ENCODE peak calls at places on chromosomes 1 and 21, in four cellular contexts. R is stomach, N is sigmoid colon, I is uterus. B is an unnamed sample.

GRCh38 chr1:226884966-226885820 is 14.8 kb downstream of the PSEN2 start:
- DNase-seq in R (no peak), N (no peak), I (no peak), B (no peak)

GRCh38 chr1:113749402-113749801 is 9.9 kb downstream of the PHTF1 start:
- DNase-seq in R (no peak), N (no peak), I (no peak), B (no peak)

GRCh38 chr1:101109791-101110190 is 84.2 kb upstream of the DPH5 start:
- DNase-seq in R (no peak), N (no peak), I (no peak), B (no peak)

GRCh38 chr1:162846256-162847212 is 14.4 kb downstream of the CCDC190 start:
- DNase-seq in R (no peak), N (no peak), I (no peak), B (no peak)

GRCh38 chr1:211371406-211372105 is 44.9 kb downstream of the TRAF5 start:
- DNase-seq in R (no peak), N (no peak), I (no peak), B (no peak)

GRCh38 chr1:215744419-215744818 is 177.3 kb downstream of the KCTD3 start:
- DNase-seq in R (no peak), N (no peak), I (no peak), B (no peak)

GRCh38 chr1:244651956-244652698 is 799 bp upstream of the DESI2 start:
- DNase-seq in R (no peak), N (no peak), I (no peak), B (no peak)

GRCh38 chr1:181151378-181152326 is 63.2 kb downstream of the IER5 start:
- DNase-seq in R (no peak), N (peak; percentile 47), I (peak; percentile 38), B (peak; percentile 84)

DNA sequence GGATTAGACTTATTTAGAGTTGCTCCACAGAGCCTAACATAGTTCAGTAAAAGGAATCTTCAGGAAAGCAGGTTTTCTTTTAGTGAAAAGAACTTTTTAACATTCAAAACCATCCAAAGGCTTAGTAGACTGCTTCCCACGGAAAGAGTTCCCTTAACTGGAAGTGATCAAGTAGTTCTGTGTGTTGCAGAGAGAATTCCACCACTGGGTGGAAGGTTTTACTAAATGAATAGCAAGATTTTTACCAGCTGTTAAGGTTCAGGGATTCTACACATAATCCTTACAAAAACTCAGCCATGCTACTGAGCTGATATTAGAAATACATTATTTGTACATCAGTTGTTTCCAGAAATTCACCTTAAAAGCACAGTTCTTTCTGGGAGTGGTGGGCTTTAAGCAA is 119.7 kb downstream of the GDAP2 start:
- DNase-seq in R (no peak), N (no peak), I (no peak), B (no peak)
- H3K4me3 ChIP-seq in R (no peak overlapping the region), N (no peak overlapping the region), I (no peak overlapping the region), B (no peak overlapping the region)

GRCh38 chr1:109394591-109395281 is 3.0 kb downstream of the SORT1 start:
- DNase-seq in R (no peak), N (no peak), I (no peak), B (no peak)
- H3K4me1 ChIP-seq in R (peaks cover 87% of the 10 kb centered on the region), N (peaks cover 73% of the 10 kb centered on the region), I (peaks cover 18% of the 10 kb centered on the region), B (peaks cover 9% of the 10 kb centered on the region)

DNA sequence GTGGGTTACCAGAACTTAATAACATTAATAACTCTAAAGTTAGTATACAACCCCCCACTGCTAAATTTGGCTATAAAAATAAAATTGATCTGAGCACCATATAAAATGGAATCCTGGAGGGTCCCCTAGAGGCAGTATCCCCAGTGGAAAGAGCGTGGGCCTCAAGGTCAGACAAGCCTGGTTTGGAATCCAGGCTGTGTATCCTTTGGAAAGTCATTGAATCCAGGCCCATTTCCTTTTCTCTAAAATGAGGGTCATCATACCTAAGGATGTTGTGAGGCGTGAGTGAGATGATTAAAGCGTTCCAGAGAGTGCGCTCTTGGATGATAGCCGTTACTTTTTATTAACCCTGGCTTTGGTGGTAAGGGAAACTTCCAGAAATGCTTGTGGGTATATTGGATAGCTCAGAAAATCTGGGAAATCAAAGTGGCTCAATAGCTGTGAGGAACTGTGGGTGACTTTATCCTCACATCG is 671 bp upstream of the ZNF436 start:
- DNase-seq in R (no peak), N (no peak), I (no peak), B (no peak)
- H3K4me3 ChIP-seq in R (peak overlapping the region; percentile 69), N (peak overlapping the region; percentile 91), I (peak overlapping the region; percentile 85), B (no peak overlapping the region)

DNA sequence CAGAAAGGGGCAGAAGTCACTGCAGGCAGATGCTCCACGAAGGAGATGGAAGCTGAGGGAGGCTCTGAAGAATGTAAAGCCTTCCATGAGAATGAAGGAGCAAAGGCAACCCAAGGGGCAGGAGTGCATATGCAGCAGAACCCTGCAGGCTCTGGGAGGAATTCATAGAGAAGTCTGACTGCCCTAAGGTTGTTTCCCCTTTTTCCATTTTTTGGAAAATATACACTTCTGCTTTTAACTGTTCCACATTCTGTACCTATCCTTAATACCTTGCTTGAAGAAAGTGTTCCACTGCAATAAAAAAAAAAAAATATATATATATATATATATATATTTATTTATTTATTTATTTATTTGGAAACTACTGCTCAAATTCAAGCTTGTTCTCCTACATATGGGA is 69.6 kb downstream of the CD34 start:
- DNase-seq in R (no peak), N (no peak), I (no peak), B (no peak)
- H3K4me1 ChIP-seq in R (peaks cover 89% of the 10 kb centered on the region), N (peaks cover 66% of the 10 kb centered on the region), I (peaks cover 10% of the 10 kb centered on the region), B (peaks cover 4% of the 10 kb centered on the region)

DNA sequence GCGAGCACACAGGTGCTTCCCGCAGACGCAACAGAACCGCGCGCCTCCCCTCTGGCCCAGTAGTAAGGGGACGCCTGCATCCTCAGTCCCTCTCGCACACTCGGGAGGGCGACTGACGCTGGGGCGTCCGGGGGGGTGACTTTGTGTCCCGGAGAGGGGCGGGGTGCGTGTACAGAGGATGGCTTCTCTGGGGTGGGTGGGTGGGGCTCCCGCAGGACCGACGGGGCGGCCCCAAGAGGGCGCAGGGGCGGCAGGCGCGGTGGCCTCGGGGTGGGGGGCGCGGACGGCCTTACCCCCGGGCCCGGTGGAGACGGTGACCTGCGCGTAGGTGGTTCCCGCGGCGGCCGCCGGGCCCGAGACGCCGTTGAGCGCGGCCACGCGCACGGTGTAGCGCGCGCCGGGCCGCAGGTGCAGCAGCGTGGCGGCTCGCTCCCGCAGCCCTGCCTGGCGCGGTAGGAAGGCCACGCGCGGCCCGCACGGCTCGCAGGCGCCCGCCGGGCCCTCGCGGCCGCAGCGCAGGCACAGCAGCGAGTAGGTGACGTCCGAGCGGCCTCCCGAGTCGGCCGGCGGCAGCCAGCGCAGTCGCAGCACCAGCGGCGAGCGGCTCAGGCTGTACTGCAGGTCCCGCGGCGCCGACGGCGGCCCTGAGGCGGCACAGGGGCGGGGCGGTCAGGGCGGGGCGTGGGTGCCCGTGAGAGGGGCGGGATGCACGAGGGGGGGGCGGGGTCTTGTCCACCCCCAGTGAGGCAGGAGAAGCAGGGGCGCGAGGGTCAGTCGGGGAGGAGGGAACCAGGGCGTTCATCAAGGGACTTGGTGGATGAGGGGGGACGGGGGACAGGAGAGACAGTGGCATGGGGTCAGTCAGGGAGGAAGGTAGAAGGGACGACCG is 12.1 kb downstream of the EPHA10 start:
- DNase-seq in R (peak; percentile 40), N (no peak), I (no peak), B (peak; percentile 37)
- H3K4me3 ChIP-seq in R (peak overlapping the region; percentile 38), N (peak overlapping the region; percentile 36), I (no peak overlapping the region), B (peak overlapping the region; percentile 70)

GRCh38 chr1:193187114-193187513 is 701 bp upstream of the B3GALT2 start:
- DNase-seq in R (no peak), N (no peak), I (no peak), B (no peak)

GRCh38 chr1:193184776-193185175 is 1.6 kb downstream of the B3GALT2 start:
- DNase-seq in R (no peak), N (no peak), I (no peak), B (no peak)

GRCh38 chr1:193183019-193183643 is 3.3 kb downstream of the B3GALT2 start:
- DNase-seq in R (no peak), N (no peak), I (no peak), B (peak; percentile 77)

GRCh38 chr1:193185206-193185605 is 1.2 kb downstream of the B3GALT2 start:
- DNase-seq in R (no peak), N (no peak), I (no peak), B (no peak)

GRCh38 chr1:193185861-193186714 is at the start of gene B3GALT2:
- DNase-seq in R (no peak), N (peak; percentile 63), I (no peak), B (peak; percentile 63)
- H3K4me1 ChIP-seq in R (peaks cover 86% of the 10 kb centered on the region), N (peaks cover 48% of the 10 kb centered on the region), I (peaks cover 17% of the 10 kb centered on the region), B (peaks cover 4% of the 10 kb centered on the region)

GRCh38 chr1:203346060-203346754 is 4.7 kb downstream of the FMOD start:
- DNase-seq in R (no peak), N (no peak), I (peak; percentile 46), B (no peak)

GRCh38 chr1:203340112-203340804 is 10.7 kb downstream of the FMOD start:
- DNase-seq in R (peak; percentile 81), N (peak; percentile 89), I (peak; percentile 73), B (peak; percentile 88)

GRCh38 chr1:203342192-203342940 is 8.6 kb downstream of the FMOD start:
- DNase-seq in R (peak; percentile 71), N (peak; percentile 77), I (peak; percentile 47), B (peak; percentile 87)

GRCh38 chr1:203346755-203347102 is 4.2 kb downstream of the FMOD start:
- DNase-seq in R (no peak), N (no peak), I (no peak), B (no peak)

DNA sequence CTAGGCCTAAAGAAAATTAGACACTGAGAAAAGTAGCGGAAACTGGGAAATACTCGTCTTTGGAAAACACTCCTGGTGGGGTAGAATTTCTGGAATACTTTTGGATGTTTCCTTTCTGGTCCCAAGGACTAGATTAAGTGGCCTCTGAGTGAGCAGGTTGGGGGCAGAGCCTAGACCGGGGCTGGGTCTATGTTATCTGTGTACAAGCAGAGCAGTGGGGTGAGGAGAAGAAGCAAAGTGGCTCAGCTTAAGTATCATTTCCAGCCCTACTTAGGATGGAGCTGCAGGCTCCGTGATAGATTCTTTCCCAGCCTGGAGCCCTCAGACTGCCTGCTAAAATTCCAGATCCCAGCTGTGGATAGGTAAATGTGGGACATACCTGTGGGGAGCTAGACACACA is 7.0 kb downstream of the FMOD start:
- DNase-seq in R (no peak), N (no peak), I (no peak), B (no peak)
- H3K4me3 ChIP-seq in R (no peak overlapping the region), N (no peak overlapping the region), I (no peak overlapping the region), B (no peak overlapping the region)

DNA sequence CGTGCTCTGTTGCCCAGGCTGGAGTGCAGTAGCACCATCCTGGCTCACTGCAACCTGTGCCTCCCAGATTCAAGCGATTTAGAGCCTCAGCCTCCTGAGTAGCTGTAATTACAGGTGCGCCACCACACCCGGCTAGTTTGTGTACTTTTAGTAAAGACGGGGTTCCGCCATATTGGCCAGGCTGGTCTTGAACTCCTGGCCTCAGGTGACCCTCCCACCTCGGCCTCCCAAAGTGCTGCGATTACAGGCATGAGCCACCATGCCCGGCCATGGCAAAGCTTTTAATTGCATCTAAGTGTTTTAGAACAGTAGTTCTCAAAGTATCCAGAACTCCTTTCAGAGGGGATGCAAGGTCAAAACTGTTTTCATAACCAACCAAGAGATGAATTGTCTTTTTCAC is 25.1 kb upstream of the IFNGR2 start:
- DNase-seq in R (no peak), N (no peak), I (no peak), B (no peak)
- H3K4me1 ChIP-seq in R (peaks cover 37% of the 10 kb centered on the region), N (peaks cover 14% of the 10 kb centered on the region), I (no peaks in the 10 kb centered on the region), B (peaks cover 2% of the 10 kb centered on the region)

GRCh38 chr1:179745131-179745611 is 2.1 kb downstream of the FAM163A start:
- DNase-seq in R (no peak), N (no peak), I (no peak), B (no peak)

GRCh38 chr1:179743679-179744400 is 749 bp downstream of the FAM163A start:
- DNase-seq in R (no peak), N (no peak), I (no peak), B (no peak)

GRCh38 chr1:179742291-179742690 is 800 bp upstream of the FAM163A start:
- DNase-seq in R (no peak), N (no peak), I (no peak), B (no peak)

GRCh38 chr1:179744401-179745130 is 1.5 kb downstream of the FAM163A start:
- DNase-seq in R (no peak), N (no peak), I (no peak), B (no peak)

GRCh38 chr1:179742717-179743678 is at the start of gene FAM163A:
- DNase-seq in R (no peak), N (no peak), I (no peak), B (peak; percentile 41)
- H3K4me3 ChIP-seq in R (peak within 1 kb of the TSS; percentile 39), N (peak within 1 kb of the TSS; percentile 55), I (peak within 1 kb of the TSS; percentile 9), B (peak within 1 kb of the TSS; percentile 46)

B was measured in small intestine.